ENCODE peak calls at places on chromosomes 1 and 21, in six cellular contexts. J is NCI-H2029; A is HuH-7; T is PC-3; G is IMR-90; C is CD4-positive, alpha-beta T cell. W is an unnamed sample.

GRCh38 chr21:41877901-41878830 is 978 bp downstream of the PRDM15 start:
- DNase-seq in C (peak; percentile 17), G (peak; percentile 75), T (peak; percentile 44), A (peak; percentile 57), J (peak; percentile 36), W (peak; percentile 66)

GRCh38 chr1:90488451-90488850 is 228.7 kb downstream of the BARHL2 start:
- DNase-seq in G (peak; percentile 0), J (no peak), A (no peak), C (no peak), T (peak; percentile 5), W (no peak)

GRCh38 chr1:87335175-87335992 is 6.7 kb downstream of the LMO4 start:
- DNase-seq in T (peak; percentile 59), J (peak; percentile 76), C (peak; percentile 47), G (peak; percentile 35), A (peak; percentile 52), W (peak; percentile 81)

GRCh38 chr1:12249181-12249580 is 19.4 kb downstream of the VPS13D start:
- DNase-seq in C (no peak), T (no peak), G (peak; percentile 58), J (no peak), A (no peak), W (peak; percentile 13)

GRCh38 chr1:35623832-35624231 is 17.5 kb downstream of the PSMB2 start:
- DNase-seq in T (no peak), A (no peak), C (no peak), J (no peak), G (no peak), W (no peak)

GRCh38 chr1:48681476-48682305 is 95.0 kb downstream of the BEND5 start:
- DNase-seq in C (no peak), T (peak; percentile 12), A (no peak), G (no peak), J (no peak), W (no peak)

GRCh38 chr1:27713139-27713725 is 12.5 kb upstream of the FAM76A start:
- DNase-seq in A (no peak), C (no peak), J (no peak), G (no peak), T (no peak), W (no peak)

GRCh38 chr1:82227696-82228095 is 427.0 kb downstream of the ADGRL2 start:
- DNase-seq in A (no peak), J (peak; percentile 20), G (no peak), T (peak; percentile 27), C (no peak), W (peak; percentile 80)

GRCh38 chr1:6507461-6507911 is 16.0 kb upstream of the PLEKHG5 start:
- DNase-seq in A (no peak), G (no peak), C (no peak), J (no peak), T (no peak), W (no peak)

GRCh38 chr1:6224733-6225132 is 11.0 kb downstream of the ICMT start:
- DNase-seq in C (no peak), A (no peak), T (peak; percentile 42), G (no peak), J (no peak), W (no peak)

GRCh38 chr1:244388961-244389360 is 62.7 kb downstream of the ADSS2 start:
- DNase-seq in T (no peak), A (no peak), J (no peak), C (no peak), G (peak; percentile 54), W (no peak)

GRCh38 chr1:161998811-161999210 is 24.9 kb downstream of the OLFML2B start:
- DNase-seq in A (no peak), J (no peak), C (no peak), G (no peak), T (peak; percentile 47), W (no peak)

GRCh38 chr1:3904843-3905185 is 4.7 kb upstream of the C1orf174 start:
- DNase-seq in T (no peak), A (no peak), C (no peak), J (no peak), G (no peak), W (no peak)

GRCh38 chr21:14957836-14958235 is 107.0 kb downstream of the NRIP1 start:
- DNase-seq in G (peak; percentile 28), C (no peak), J (no peak), T (peak; percentile 34), A (no peak), W (no peak)

GRCh38 chr1:7584157-7584556 is 186.9 kb upstream of the VAMP3 start:
- DNase-seq in T (no peak), C (no peak), G (no peak), J (no peak), A (no peak), W (no peak)

GRCh38 chr1:94783342-94784264 is 36.6 kb upstream of the SLC44A3 start:
- DNase-seq in A (no peak), C (no peak), G (peak; percentile 94), T (peak; percentile 80), J (peak; percentile 61), W (no peak)

GRCh38 chr1:14822493-14822892 is 224.0 kb downstream of the KAZN start:
- DNase-seq in T (peak; percentile 67), J (no peak), G (no peak), A (no peak), C (no peak), W (no peak)

GRCh38 chr1:47708658-47709301 is 270.9 kb downstream of the FOXD2 start:
- DNase-seq in T (no peak), G (no peak), J (no peak), A (peak; percentile 76), C (no peak), W (peak; percentile 51)

GRCh38 chr1:15975358-15975804 is 520 bp downstream of the ZBTB17 start:
- DNase-seq in T (peak; percentile 33), C (peak; percentile 37), G (peak; percentile 58), J (no peak), A (peak; percentile 73), W (peak; percentile 57)

GRCh38 chr21:25528511-25528910 is 78.8 kb downstream of the MRPL39 start:
- DNase-seq in T (no peak), A (no peak), G (no peak), C (no peak), J (no peak), W (no peak)

GRCh38 chr21:35716886-35717285 is 343.4 kb downstream of the SETD4 start:
- DNase-seq in A (no peak), T (no peak), J (no peak), G (no peak), C (no peak), W (no peak)

GRCh38 chr1:62126595-62127290 is 67.9 kb upstream of the L1TD1 start:
- DNase-seq in C (no peak), J (no peak), G (no peak), A (no peak), T (no peak), W (no peak)

GRCh38 chr1:111334169-111334568 is 43.5 kb downstream of the CHIA start:
- DNase-seq in G (peak; percentile 49), T (peak; percentile 78), J (peak; percentile 28), A (no peak), C (peak; percentile 62), W (peak; percentile 58)

GRCh38 chr1:9646037-9646436 is 5.5 kb upstream of the PIK3CD start:
- DNase-seq in C (no peak), G (no peak), A (no peak), T (no peak), J (no peak), W (no peak)

GRCh38 chr1:109214695-109215623 is 1.2 kb downstream of the SARS1 start:
- DNase-seq in C (no peak), J (peak; percentile 40), G (peak; percentile 95), A (peak; percentile 56), T (peak; percentile 54), W (peak; percentile 27)

GRCh38 chr1:237590381-237590780 is 300.3 kb downstream of the ZP4 start:
- DNase-seq in T (no peak), C (no peak), A (no peak), J (no peak), G (no peak), W (no peak)

GRCh38 chr1:188122646-188123045 is 1293.9 kb downstream of the PLA2G4A start:
- DNase-seq in C (no peak), A (no peak), T (no peak), G (no peak), J (no peak), W (no peak)

GRCh38 chr1:81142099-81142776 is 658.5 kb upstream of the ADGRL2 start:
- DNase-seq in C (no peak), T (peak; percentile 45), A (no peak), G (peak; percentile 84), J (no peak), W (no peak)

GRCh38 chr1:114023377-114023776 is 44.1 kb downstream of the OLFML3 start:
- DNase-seq in A (no peak), T (no peak), C (no peak), G (no peak), J (no peak), W (peak; percentile 27)

GRCh38 chr1:172699111-172699510 is 40.2 kb downstream of the FASLG start:
- DNase-seq in C (peak; percentile 71), T (peak; percentile 96), J (no peak), A (no peak), G (peak; percentile 65), W (no peak)

GRCh38 chr1:151846062-151846568 is 6.5 kb upstream of the C2CD4D start:
- DNase-seq in A (no peak), T (peak; percentile 80), J (no peak), G (peak; percentile 75), C (no peak), W (no peak)

GRCh38 chr21:43012596-43012995 is 38.2 kb downstream of the PKNOX1 start:
- DNase-seq in C (no peak), G (peak; percentile 58), J (no peak), A (no peak), T (peak; percentile 66), W (no peak)

GRCh38 chr21:15164678-15165303 is 100.0 kb upstream of the NRIP1 start:
- DNase-seq in J (no peak), C (no peak), T (peak; percentile 29), A (no peak), G (no peak), W (no peak)

GRCh38 chr1:234188454-234188792 is 184.8 kb upstream of the COA6 start:
- DNase-seq in G (no peak), T (peak; percentile 22), C (no peak), J (no peak), A (no peak), W (no peak)

GRCh38 chr21:26809745-26810144 is 35.5 kb downstream of the ADAMTS1 start:
- DNase-seq in T (no peak), C (no peak), G (no peak), J (no peak), A (no peak), W (no peak)

GRCh38 chr1:200366577-200367253 is 43.1 kb downstream of the ZNF281 start:
- DNase-seq in C (no peak), J (no peak), G (no peak), T (no peak), A (no peak), W (no peak)

GRCh38 chr1:102241431-102242338 is 245.0 kb upstream of the OLFM3 start:
- DNase-seq in C (no peak), A (no peak), J (no peak), G (no peak), T (no peak), W (no peak)